ENCODE peak calls at places on chromosomes 2 and 18, in five cellular contexts. R, E, L, C and W are unnamed samples.

GRCh38 chr2:48725696-48726494 is 29.6 kb downstream of the LHCGR start:
- DNase-seq in R (no peak), E (no peak), L (no peak), C (no peak), W (no peak)

GRCh38 chr18:13218376-13219011 is at the start of gene LDLRAD4:
- DNase-seq in E (no peak), C (no peak), L (peak; percentile 76), R (no peak), W (no peak)

GRCh38 chr2:144695661-144696060 is 175.7 kb upstream of the ZEB2 start:
- DNase-seq in R (no peak), C (no peak), L (no peak), E (no peak), W (no peak)

GRCh38 chr2:187959821-187960220 is 331.9 kb upstream of the GULP1 start:
- DNase-seq in L (no peak), E (peak; percentile 26), C (no peak), R (no peak), W (no peak)

GRCh38 chr2:46569061-46569560 is 89.7 kb downstream of the TMEM247 start:
- DNase-seq in C (no peak), L (peak; percentile 42), R (peak; percentile 63), E (no peak), W (no peak)

GRCh38 chr2:71685941-71686611 is 232.7 kb downstream of the DYSF start:
- DNase-seq in R (no peak), E (no peak), L (no peak), C (no peak), W (no peak)

GRCh38 chr2:77387324-77387723 is 134.9 kb downstream of the LRRTM4 start:
- DNase-seq in L (no peak), E (no peak), R (no peak), C (no peak), W (no peak)

GRCh38 chr2:150548527-150548926 is 61.1 kb upstream of the RND3 start:
- DNase-seq in L (no peak), C (no peak), E (no peak), R (no peak), W (no peak)

GRCh38 chr2:111698743-111699554 is 185.0 kb downstream of the ANAPC1 start:
- DNase-seq in E (peak; percentile 99), L (peak; percentile 49), R (peak; percentile 90), C (peak; percentile 92), W (peak; percentile 98)

GRCh38 chr2:240921319-240922233 is 15.4 kb downstream of the CROCC2 start:
- DNase-seq in L (peak; percentile 13), E (peak; percentile 94), C (peak; percentile 86), R (no peak), W (no peak)

GRCh38 chr2:73896362-73897239 is 3.8 kb downstream of the ACTG2 start:
- DNase-seq in R (no peak), L (peak; percentile 21), C (peak; percentile 40), E (peak; percentile 77), W (no peak)

GRCh38 chr2:180630756-180631155 is 349.6 kb upstream of the UBE2E3 start:
- DNase-seq in R (no peak), E (no peak), C (no peak), L (no peak), W (no peak)

GRCh38 chr2:152304845-152305244 is 30.1 kb upstream of the FMNL2 start:
- DNase-seq in E (no peak), R (no peak), L (no peak), C (no peak), W (no peak)

GRCh38 chr2:221468288-221468687 is 103.8 kb downstream of the EPHA4 start:
- DNase-seq in R (no peak), L (no peak), E (no peak), C (no peak), W (no peak)

GRCh38 chr2:30421026-30421425 is 26.0 kb upstream of the LCLAT1 start:
- DNase-seq in L (no peak), E (no peak), R (no peak), C (no peak), W (no peak)

GRCh38 chr2:96549466-96549785 is 12.9 kb downstream of the ARID5A start:
- DNase-seq in L (no peak), R (no peak), C (no peak), E (no peak), W (no peak)

GRCh38 chr2:157056200-157056676 is 201.3 kb upstream of the GALNT5 start:
- DNase-seq in L (no peak), E (peak; percentile 75), C (no peak), R (no peak), W (no peak)

GRCh38 chr2:64975232-64975791 is 13.9 kb upstream of the SLC1A4 start:
- DNase-seq in E (peak; percentile 88), C (peak; percentile 31), L (peak; percentile 83), R (no peak), W (peak; percentile 56)

GRCh38 chr18:28961669-28962228 is 784.8 kb upstream of the CDH2 start:
- DNase-seq in L (peak; percentile 5), E (peak; percentile 45), C (peak; percentile 8), R (peak; percentile 5), W (peak; percentile 17)

GRCh38 chr2:234913208-234913626 is 38.6 kb upstream of the SH3BP4 start:
- DNase-seq in L (no peak), R (no peak), C (no peak), E (no peak), W (no peak)

GRCh38 chr2:114160263-114161001 is 270.5 kb downstream of the ACTR3 start:
- DNase-seq in E (no peak), L (no peak), R (no peak), C (no peak), W (no peak)

GRCh38 chr2:26646986-26647672 is 6.0 kb upstream of the CIB4 start:
- DNase-seq in R (no peak), C (no peak), L (no peak), E (no peak), W (no peak)

GRCh38 chr2:39062320-39062719 is 58.5 kb downstream of the SOS1 start:
- DNase-seq in C (no peak), R (no peak), L (no peak), E (no peak), W (no peak)

GRCh38 chr2:113073325-113073834 is 5.6 kb downstream of the IL1F10 start:
- DNase-seq in E (no peak), L (no peak), R (no peak), C (no peak), W (no peak)

GRCh38 chr2:33476100-33476792 is at the start of gene RASGRP3:
- DNase-seq in R (peak; percentile 39), E (peak; percentile 91), L (peak; percentile 87), C (peak; percentile 56), W (peak; percentile 75)

GRCh38 chr2:18378020-18378653 is 182.3 kb downstream of the RDH14 start:
- DNase-seq in L (peak; percentile 9), R (no peak), E (peak; percentile 51), C (peak; percentile 12), W (no peak)

GRCh38 chr2:210072922-210073509 is 70.6 kb downstream of the RPE start:
- DNase-seq in L (no peak), E (peak; percentile 39), C (no peak), R (peak; percentile 53), W (peak; percentile 12)

GRCh38 chr18:40159141-40160017 is 1795.7 kb upstream of the PIK3C3 start:
- DNase-seq in E (no peak), L (no peak), R (no peak), C (no peak), W (no peak)

GRCh38 chr2:238790877-238791276 is 57.0 kb upstream of the TWIST2 start:
- DNase-seq in R (no peak), L (no peak), E (peak; percentile 57), C (no peak), W (no peak)

GRCh38 chr2:29694741-29695140 is 226.6 kb downstream of the ALK start:
- DNase-seq in E (no peak), R (no peak), L (no peak), C (no peak), W (no peak)

GRCh38 chr2:75595541-75596395 is 35.0 kb upstream of the EVA1A start:
- DNase-seq in E (peak; percentile 94), R (no peak), L (no peak), C (peak; percentile 71), W (no peak)

GRCh38 chr2:217604527-217605279 is 398.1 kb downstream of the TNS1 start:
- DNase-seq in E (no peak), C (no peak), L (peak; percentile 25), R (no peak), W (no peak)